ENCODE peak calls at places on chromosome 12, in four cellular contexts. V, C, X and T are unnamed samples.

GRCh38 chr12:92107621-92108131 is 38.0 kb downstream of the BTG1 start:
- DNase-seq in V (no peak), C (no peak), X (no peak), T (no peak)

GRCh38 chr12:26068503-26068902 is 56.3 kb downstream of the BHLHE41 start:
- DNase-seq in V (no peak), C (no peak), X (no peak), T (no peak)

GRCh38 chr12:120540445-120540844 is 6.3 kb downstream of the RNF10 start:
- DNase-seq in V (no peak), C (no peak), X (no peak), T (no peak)

GRCh38 chr12:126112849-126113248 is 1047.6 kb downstream of the AACS start:
- DNase-seq in V (no peak), C (no peak), X (no peak), T (no peak)

GRCh38 chr12:47705239-47705570 is 625 bp downstream of the RPAP3 start:
- DNase-seq in V (no peak), C (peak; percentile 8), X (no peak), T (no peak)

GRCh38 chr12:51183349-51183748 is 10.4 kb upstream of the TFCP2 start:
- DNase-seq in V (no peak), C (no peak), X (no peak), T (no peak)

GRCh38 chr12:62724947-62725447 is 210.0 kb downstream of the PPM1H start:
- DNase-seq in V (no peak), C (peak; percentile 92), X (peak; percentile 98), T (peak; percentile 99)

GRCh38 chr12:47746073-47746472 is 12.6 kb downstream of the RAPGEF3 start:
- DNase-seq in V (no peak), C (no peak), X (no peak), T (no peak)

GRCh38 chr12:24944598-24944975 is 4.3 kb downstream of the BCAT1 start:
- DNase-seq in V (no peak), C (no peak), X (no peak), T (no peak)

GRCh38 chr12:105409881-105410471 is 79.5 kb downstream of the C12orf75 start:
- DNase-seq in V (peak; percentile 3), C (peak; percentile 61), X (peak; percentile 54), T (no peak)

GRCh38 chr12:116455540-116456306 is 103.5 kb upstream of the MAP1LC3B2 start:
- DNase-seq in V (no peak), C (peak; percentile 97), X (peak; percentile 93), T (peak; percentile 90)